ENCODE peak calls at places on chromosomes 13 and 19, in four cellular contexts. K, F, Y and S are unnamed samples.

GRCh38 chr19:50030937-50031336 is 5.1 kb downstream of the ZNF473 start:
- DNase-seq in K (no peak), F (no peak), Y (no peak), S (no peak)

GRCh38 chr13:90362718-90363117 is 984.8 kb upstream of the MIR17HG start:
- DNase-seq in K (no peak), F (no peak), Y (no peak), S (no peak)

GRCh38 chr13:19622189-19622588 is 11.3 kb upstream of the MPHOSPH8 start:
- DNase-seq in K (no peak), F (no peak), Y (no peak), S (no peak)

GRCh38 chr13:30026093-30026492 is 175.7 kb upstream of the UBL3 start:
- DNase-seq in K (no peak), F (no peak), Y (peak; percentile 18), S (no peak)

GRCh38 chr19:2775556-2776430 is 7.3 kb downstream of the SGTA start:
- DNase-seq in K (no peak), F (no peak), Y (peak; percentile 33), S (no peak)

GRCh38 chr13:109465151-109465550 is 321.2 kb downstream of the IRS2 start:
- DNase-seq in K (no peak), F (no peak), Y (no peak), S (no peak)

GRCh38 chr13:51331354-51331861 is 8.1 kb upstream of the SERPINE3 start:
- DNase-seq in K (no peak), F (no peak), Y (no peak), S (no peak)

GRCh38 chr19:5039642-5040543 is 71.0 kb downstream of the KDM4B start:
- DNase-seq in K (no peak), F (no peak), Y (no peak), S (no peak)

GRCh38 chr19:3643592-3644313 is 17.2 kb upstream of the CACTIN start:
- DNase-seq in K (no peak), F (no peak), Y (no peak), S (no peak)

GRCh38 chr13:109274188-109274821 is 512.1 kb downstream of the IRS2 start:
- DNase-seq in K (no peak), F (no peak), Y (peak; percentile 80), S (no peak)

GRCh38 chr19:3669616-3670257 is 30.5 kb downstream of the PIP5K1C start:
- DNase-seq in K (no peak), F (no peak), Y (no peak), S (no peak)

GRCh38 chr19:53813996-53814395 is 10.1 kb downstream of the NLRP12 start:
- DNase-seq in K (no peak), F (no peak), Y (no peak), S (no peak)

GRCh38 chr13:43261018-43261417 is 237.6 kb downstream of the DNAJC15 start:
- DNase-seq in K (no peak), F (no peak), Y (peak; percentile 29), S (no peak)

GRCh38 chr13:73520566-73521290 is 461.9 kb downstream of the KLF5 start:
- DNase-seq in K (no peak), F (no peak), Y (no peak), S (no peak)

GRCh38 chr19:18603958-18604819 is 2.4 kb downstream of the CRLF1 start:
- DNase-seq in K (no peak), F (no peak), Y (no peak), S (no peak)

GRCh38 chr13:37657134-37657533 is 58.6 kb upstream of the POSTN start:
- DNase-seq in K (no peak), F (peak; percentile 72), Y (no peak), S (no peak)

GRCh38 chr13:94825507-94825906 is 113.2 kb upstream of the SOX21 start:
- DNase-seq in K (no peak), F (no peak), Y (no peak), S (peak; percentile 64)

GRCh38 chr13:67094952-67095351 is 135.2 kb downstream of the PCDH9 start:
- DNase-seq in K (no peak), F (no peak), Y (peak; percentile 46), S (no peak)

GRCh38 chr19:55346725-55347441 is 7.2 kb downstream of the KMT5C start:
- DNase-seq in K (no peak), F (no peak), Y (no peak), S (no peak)

GRCh38 chr13:111493468-111493867 is 173.0 kb downstream of the TEX29 start:
- DNase-seq in K (peak; percentile 2), F (no peak), Y (no peak), S (no peak)

GRCh38 chr13:99656843-99657506 is 155.7 kb downstream of the TM9SF2 start:
- DNase-seq in K (no peak), F (no peak), Y (no peak), S (no peak)

GRCh38 chr13:51834581-51835158 is 10.3 kb downstream of the TMEM272 start:
- DNase-seq in K (no peak), F (no peak), Y (no peak), S (peak; percentile 55)

GRCh38 chr19:7575426-7576040 is 20.1 kb upstream of the CAMSAP3 start:
- DNase-seq in K (no peak), F (no peak), Y (no peak), S (no peak)